ENCODE peak calls at places on chromosomes 6 and 20, in four cellular contexts. U is HepG2, F is K562, G is upper lobe of left lung. Z is an unnamed sample.

GRCh38 chr6:54698974-54699373 is 147.6 kb upstream of the FAM83B start:
- ATAC-seq in U (no peak), F (no peak), G (no peak), Z (no peak)

GRCh38 chr6:33589723-33590530 is 9.9 kb upstream of the BAK1 start:
- ATAC-seq in U (peak), F (peak), G (peak), Z (peak)

GRCh38 chr6:167833396-167833763 is 6.7 kb downstream of the AFDN start:
- ATAC-seq in U (peak), F (peak), G (no peak), Z (no peak)

GRCh38 chr6:52953911-52954839 is 40.9 kb downstream of the GSTA4 start:
- ATAC-seq in U (no peak), F (no peak), G (no peak), Z (no peak)

GRCh38 chr6:54191460-54191859 is 80.2 kb downstream of the MLIP start:
- ATAC-seq in U (no peak), F (no peak), G (peak), Z (no peak)

GRCh38 chr20:10940941-10941340 is 267.1 kb upstream of the JAG1 start:
- ATAC-seq in U (no peak), F (no peak), G (no peak), Z (no peak)

GRCh38 chr6:89187504-89187903 is 29.7 kb downstream of the GABRR1 start:
- ATAC-seq in U (no peak), F (no peak), G (no peak), Z (no peak)

GRCh38 chr20:62805711-62806382 is 1.2 kb downstream of the OGFR start:
- ATAC-seq in U (peak), F (peak), G (peak), Z (peak)

GRCh38 chr20:2825770-2826169 is 9.6 kb downstream of the TMEM239 start:
- ATAC-seq in U (no peak), F (no peak), G (no peak), Z (no peak)

DNA sequence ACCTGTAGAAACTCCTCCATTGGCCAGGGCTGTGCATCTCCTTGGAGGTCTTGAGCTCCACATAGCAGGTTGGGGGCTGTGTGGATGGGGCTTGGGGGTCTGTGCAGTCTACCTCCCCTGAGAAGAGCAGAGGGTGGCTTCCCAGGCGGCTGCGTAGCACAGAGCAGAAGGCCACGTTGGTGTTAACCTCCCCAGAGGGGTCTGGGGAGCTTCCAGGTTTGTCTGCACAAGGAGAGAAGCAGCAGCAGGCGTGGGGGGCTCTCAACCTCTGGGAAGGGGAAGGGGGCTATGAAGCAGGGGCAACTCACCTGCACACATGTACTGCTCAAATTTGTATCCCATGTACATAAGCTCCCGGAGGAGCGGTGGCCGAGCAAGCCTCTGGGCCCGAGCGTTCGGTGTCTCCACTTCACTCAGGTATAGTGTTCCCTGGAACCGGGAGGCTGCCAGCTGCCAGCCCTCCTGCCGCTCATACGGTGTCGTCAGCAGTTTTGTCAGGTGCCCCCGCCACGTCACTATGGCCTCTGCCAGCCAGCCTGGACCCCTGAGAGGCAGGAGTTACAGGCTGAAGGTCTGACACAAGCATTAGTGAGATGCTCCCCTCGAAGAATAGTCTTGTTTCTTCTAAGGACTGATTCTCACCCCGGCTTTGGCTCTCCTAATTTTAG is 1.2 kb downstream of the DXO start:
- ATAC-seq in U (no peak), F (no peak), G (no peak), Z (no peak)
- TF ChIP-seq POLR2AphosphoS5 in U (no peak), F (no peak), G (no peak), Z (no peak)

GRCh38 chr6:81238390-81238789 is 514.1 kb downstream of the TENT5A start:
- ATAC-seq in U (no peak), F (no peak), G (no peak), Z (no peak)

GRCh38 chr6:81241717-81242116 is 510.8 kb downstream of the TENT5A start:
- ATAC-seq in U (peak), F (no peak), G (no peak), Z (no peak)

GRCh38 chr6:81246200-81246599 is 506.3 kb downstream of the TENT5A start:
- ATAC-seq in U (no peak), F (no peak), G (no peak), Z (no peak)

GRCh38 chr6:81241126-81241525 is 511.4 kb downstream of the TENT5A start:
- ATAC-seq in U (no peak), F (no peak), G (no peak), Z (no peak)

DNA sequence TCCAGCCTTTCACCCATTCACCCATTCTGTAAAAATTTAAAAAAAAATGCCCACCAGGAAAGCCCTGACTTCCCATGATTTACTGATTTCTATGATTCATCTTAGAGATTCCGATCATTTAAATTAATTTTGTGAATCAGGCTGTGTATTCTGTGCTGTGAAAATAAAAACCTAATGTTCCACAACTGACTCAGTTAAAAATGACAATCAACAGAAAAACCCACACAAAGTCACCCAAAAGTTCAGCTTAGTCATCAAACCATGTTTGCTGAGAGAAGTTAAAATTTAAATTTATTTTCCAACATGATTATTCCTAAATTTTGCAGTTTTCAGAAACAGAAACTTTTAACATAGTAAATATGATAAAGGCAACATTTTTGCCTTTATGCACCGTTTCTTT is 509.8 kb downstream of the TENT5A start:
- ATAC-seq in U (no peak), F (no peak), G (no peak), Z (no peak)
- TF ChIP-seq EP300 in U (no peak), F (no peak), G (no peak), Z (no peak)

DNA sequence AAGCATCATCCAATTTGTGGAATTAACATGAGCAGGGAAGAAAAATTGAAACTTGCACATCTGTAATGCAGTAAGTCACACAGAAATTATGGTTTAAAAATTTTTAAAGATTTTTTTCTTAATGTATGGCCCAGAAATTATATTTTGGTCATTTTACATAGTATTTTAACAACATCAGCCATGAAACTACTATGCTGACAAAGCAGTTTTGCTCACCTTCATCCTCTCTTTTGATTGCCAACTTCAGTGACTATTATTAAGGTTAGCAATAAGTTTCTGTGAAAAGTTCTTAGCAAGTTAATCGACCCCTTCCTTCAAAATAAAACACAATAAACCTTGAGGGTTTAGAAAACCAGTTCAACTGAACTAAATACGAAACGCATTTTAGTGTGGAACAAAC is 1347.0 kb downstream of the EPHA7 start:
- ATAC-seq in U (no peak), F (no peak), G (no peak), Z (no peak)
- TF ChIP-seq POLR2A in U (no peak), F (no peak), G (no peak), Z (no peak)

GRCh38 chr6:225907-226306 is 66.4 kb upstream of the DUSP22 start:
- ATAC-seq in U (no peak), F (no peak), G (no peak), Z (no peak)

GRCh38 chr6:223763-224162 is 68.5 kb upstream of the DUSP22 start:
- ATAC-seq in U (no peak), F (no peak), G (no peak), Z (no peak)

GRCh38 chr6:226516-227073 is 65.7 kb upstream of the DUSP22 start:
- ATAC-seq in U (peak), F (no peak), G (no peak), Z (no peak)

GRCh38 chr6:224350-224749 is 67.9 kb upstream of the DUSP22 start:
- ATAC-seq in U (no peak), F (no peak), G (no peak), Z (no peak)

DNA sequence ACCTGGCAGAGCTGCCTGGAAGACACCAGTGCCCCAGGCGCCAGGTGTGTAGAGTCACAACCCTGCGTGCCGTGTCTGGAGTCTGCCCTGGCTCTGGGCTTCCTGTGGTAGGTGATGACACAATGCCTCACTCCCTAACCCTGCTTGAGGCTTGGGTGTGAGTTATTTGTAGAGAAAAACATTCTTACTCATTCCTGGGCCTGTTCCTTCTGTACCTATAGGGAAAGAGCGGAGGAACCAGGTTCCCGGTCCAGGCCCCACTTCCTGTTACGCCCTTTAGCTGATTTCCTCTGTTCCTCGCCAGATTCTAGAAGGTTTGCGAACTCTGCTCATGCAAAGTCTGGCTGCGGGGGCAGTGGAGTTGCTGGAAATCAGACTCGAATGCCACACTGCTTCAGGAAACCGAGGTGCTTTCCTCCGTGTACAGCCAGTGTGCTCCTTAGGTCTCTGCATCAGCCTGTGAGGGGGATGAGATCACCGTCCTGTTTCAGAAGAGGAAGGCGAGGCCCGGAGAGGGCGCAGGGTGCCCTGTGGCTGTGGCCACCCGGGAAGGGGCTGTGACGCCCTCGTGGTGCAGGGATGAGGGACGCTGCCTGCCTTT is 67.1 kb upstream of the DUSP22 start:
- ATAC-seq in U (no peak), F (no peak), G (peak), Z (peak)
- TF ChIP-seq POLR2AphosphoS5 in U (no peak), F (no peak), G (no peak), Z (no peak)

GRCh38 chr6:41488064-41488391 is 58.2 kb upstream of the FOXP4 start:
- ATAC-seq in U (peak), F (no peak), G (no peak), Z (no peak)

GRCh38 chr6:41488392-41489129 is 57.6 kb upstream of the FOXP4 start:
- ATAC-seq in U (peak), F (no peak), G (peak), Z (peak)

GRCh38 chr6:41489284-41489851 is 56.8 kb upstream of the FOXP4 start:
- ATAC-seq in U (no peak), F (no peak), G (no peak), Z (no peak)

GRCh38 chr6:41483943-41484342 is 62.2 kb upstream of the FOXP4 start:
- ATAC-seq in U (no peak), F (no peak), G (no peak), Z (no peak)
- TF ChIP-seq EP300 in U (no peak), F (no peak), G (no peak), Z (no peak)

DNA sequence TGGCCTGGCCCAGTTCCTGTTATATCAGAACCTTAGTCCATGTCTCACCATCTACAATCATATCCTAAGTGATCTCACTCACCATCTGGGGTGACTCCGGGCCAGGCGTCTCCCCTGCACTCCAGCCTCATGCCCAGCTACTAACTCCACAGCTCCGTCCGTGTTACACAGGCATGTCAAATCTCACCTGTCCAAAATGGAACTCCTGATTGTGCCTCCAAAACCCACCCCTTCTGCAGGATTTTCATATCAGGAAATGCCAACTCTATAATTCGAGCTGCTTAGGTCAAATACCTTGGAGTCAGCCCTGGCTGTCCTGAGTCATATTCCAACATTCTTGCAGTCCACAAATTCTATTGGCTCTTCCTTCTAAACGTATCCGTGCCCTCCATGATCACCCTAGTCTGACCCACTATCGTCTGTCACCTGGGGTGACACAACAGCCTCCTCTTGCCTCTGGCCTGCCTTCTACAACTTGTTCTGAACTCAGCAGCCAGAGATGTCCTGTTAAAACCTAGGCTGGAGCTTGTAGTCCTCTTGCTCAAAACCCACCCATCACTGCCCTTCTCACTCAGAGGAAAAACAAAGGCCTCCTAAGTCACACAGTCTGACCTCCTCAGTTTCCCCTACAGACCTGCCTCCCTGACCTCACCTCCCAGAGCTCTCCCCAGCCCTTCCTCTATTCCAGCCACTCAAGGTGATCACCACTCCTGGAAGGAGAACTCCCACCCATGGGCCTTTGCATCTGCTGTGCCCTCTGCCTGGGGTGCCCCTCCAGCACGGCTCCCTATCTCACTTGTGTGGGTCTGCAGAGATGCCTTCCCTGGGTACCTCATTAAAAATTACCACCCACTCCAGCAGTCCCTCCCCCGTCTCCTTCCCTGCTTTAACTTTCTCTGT is 85.3 kb upstream of the SIRPA start:
- ATAC-seq in U (no peak), F (no peak), G (no peak), Z (no peak)
- TF ChIP-seq POLR2A in U (no peak), F (no peak), G (no peak), Z (no peak)

GRCh38 chr20:35001596-35002362 is 46.1 kb downstream of the MYH7B start:
- ATAC-seq in U (peak), F (peak), G (no peak), Z (no peak)

GRCh38 chr20:34999782-35000181 is 44.1 kb downstream of the MYH7B start:
- ATAC-seq in U (no peak), F (no peak), G (no peak), Z (no peak)

GRCh38 chr20:35002426-35003210 is 47.0 kb downstream of the MYH7B start:
- ATAC-seq in U (peak), F (no peak), G (no peak), Z (no peak)

GRCh38 chr20:35000311-35000921 is 44.7 kb downstream of the MYH7B start:
- ATAC-seq in U (no peak), F (no peak), G (no peak), Z (no peak)

DNA sequence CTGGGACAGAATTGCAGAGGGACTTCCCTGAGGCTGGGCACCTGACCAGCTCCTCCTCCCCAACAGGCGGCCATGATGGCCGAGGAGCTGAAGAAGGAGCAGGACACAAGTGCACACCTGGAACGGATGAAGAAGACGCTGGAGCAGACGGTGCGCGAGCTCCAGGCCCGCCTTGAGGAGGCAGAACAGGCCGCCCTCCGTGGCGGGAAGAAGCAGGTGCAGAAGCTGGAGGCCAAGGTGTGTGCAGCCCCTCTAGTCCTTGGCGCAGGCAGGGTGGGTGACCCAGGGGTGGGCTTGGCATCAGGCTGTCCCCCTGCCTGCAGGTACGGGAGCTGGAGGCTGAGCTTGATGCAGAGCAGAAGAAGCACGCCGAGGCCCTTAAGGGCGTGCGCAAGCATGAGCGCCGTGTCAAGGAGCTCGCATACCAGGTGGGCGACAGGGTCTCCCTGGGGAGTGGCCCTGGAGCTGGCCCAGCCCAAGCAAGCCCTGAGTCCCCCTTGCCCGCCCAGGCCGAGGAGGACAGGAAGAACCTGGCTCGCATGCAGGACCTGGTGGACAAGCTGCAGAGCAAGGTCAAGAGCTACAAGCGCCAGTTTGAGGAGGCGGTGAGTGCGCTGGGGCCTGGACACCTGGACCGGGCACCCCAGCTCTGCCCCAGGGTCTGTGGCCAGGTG is 45.4 kb downstream of the MYH7B start:
- ATAC-seq in U (no peak), F (no peak), G (peak), Z (no peak)
- TF ChIP-seq POLR2AphosphoS5 in U (no peak), F (no peak), G (no peak), Z (no peak)